ENCODE peak calls at places on chromosomes 3 and 15, in eight cellular contexts. T is mesendoderm; I is CD8-positive, alpha-beta T cell; L is GM23248; H is esophagus squamous epithelium; N is effector memory CD4-positive, alpha-beta T cell; Z is fibroblast of pulmonary artery; P is GM12865. Y is an unnamed sample.

GRCh38 chr3:16528581-16528993 is 15.1 kb upstream of the RFTN1 start:
- DNase-seq in T (no peak), I (no peak), L (peak), H (no peak), N (no peak), Z (no peak), P (no peak), Y (no peak)

GRCh38 chr3:122621112-122621511 is 43.7 kb downstream of the PARP15 start:
- DNase-seq in T (no peak), I (no peak), L (no peak), H (no peak), N (no peak), Z (no peak), P (peak), Y (no peak)

GRCh38 chr15:92665100-92665555 is 9.6 kb upstream of the FAM174B start:
- DNase-seq in T (peak), I (no peak), L (peak), H (no peak), N (no peak), Z (peak), P (peak), Y (no peak)

GRCh38 chr3:64094713-64095079 is 71.4 kb upstream of the PSMD6 start:
- DNase-seq in T (peak), I (no peak), L (no peak), H (no peak), N (no peak), Z (no peak), P (no peak), Y (peak)

GRCh38 chr3:177597325-177598109 is 400.2 kb upstream of the TBL1XR1 start:
- DNase-seq in T (no peak), I (peak), L (peak), H (no peak), N (peak), Z (peak), P (peak), Y (no peak)

GRCh38 chr3:177705976-177706866 is 508.9 kb upstream of the TBL1XR1 start:
- DNase-seq in T (no peak), I (no peak), L (no peak), H (no peak), N (no peak), Z (no peak), P (no peak), Y (no peak)

GRCh38 chr3:118941236-118941635 is 93.4 kb downstream of the IGSF11 start:
- DNase-seq in T (no peak), I (no peak), L (no peak), H (no peak), N (no peak), Z (no peak), P (no peak), Y (no peak)

GRCh38 chr15:33204087-33204486 is 9.6 kb upstream of the FMN1 start:
- DNase-seq in T (no peak), I (no peak), L (no peak), H (no peak), N (no peak), Z (no peak), P (no peak), Y (no peak)

GRCh38 chr3:13285007-13285567 is 135.0 kb downstream of the NUP210 start:
- DNase-seq in T (no peak), I (no peak), L (no peak), H (no peak), N (no peak), Z (no peak), P (no peak), Y (no peak)

DNA sequence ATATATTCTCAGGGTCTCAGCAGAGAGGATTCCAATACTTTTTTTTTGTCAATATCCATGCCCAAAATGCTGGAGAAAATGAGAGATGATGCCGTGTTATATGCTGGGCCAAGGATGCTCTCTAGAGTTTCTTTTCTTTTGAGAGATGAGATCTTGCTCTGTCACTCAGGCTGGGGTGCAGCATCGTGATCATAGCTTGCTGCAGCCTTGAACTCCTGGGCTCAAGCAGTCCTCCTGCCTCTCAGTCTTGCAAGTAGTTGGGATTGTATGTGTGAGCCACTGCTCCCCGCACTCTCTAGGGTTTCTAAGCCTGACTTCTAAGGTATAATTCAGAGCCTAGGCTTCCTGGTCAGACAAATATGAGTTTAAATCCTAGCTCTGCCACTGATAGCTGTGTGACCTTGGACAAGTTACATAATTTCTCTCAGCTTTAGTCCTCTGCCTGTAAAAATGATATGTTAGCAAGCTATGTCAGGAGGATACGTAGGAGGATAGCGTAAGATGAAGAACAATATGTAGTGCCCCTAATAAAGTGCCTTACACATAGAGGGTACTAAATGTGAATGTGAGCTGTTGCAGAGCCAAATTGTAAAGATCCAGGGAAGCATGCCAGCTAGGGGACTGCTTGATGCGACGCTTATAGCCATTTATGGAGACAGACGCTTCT is 7.3 kb downstream of the STARD9 start:
- DNase-seq in T (no peak), I (no peak), L (no peak), H (no peak), N (no peak), Z (no peak), P (no peak), Y (no peak)
- H3K4me3 ChIP-seq in T (no peak), I (no peak), L (no peak), H (peak), N (no peak), Z (no peak), P (no peak), Y (no peak)

DNA sequence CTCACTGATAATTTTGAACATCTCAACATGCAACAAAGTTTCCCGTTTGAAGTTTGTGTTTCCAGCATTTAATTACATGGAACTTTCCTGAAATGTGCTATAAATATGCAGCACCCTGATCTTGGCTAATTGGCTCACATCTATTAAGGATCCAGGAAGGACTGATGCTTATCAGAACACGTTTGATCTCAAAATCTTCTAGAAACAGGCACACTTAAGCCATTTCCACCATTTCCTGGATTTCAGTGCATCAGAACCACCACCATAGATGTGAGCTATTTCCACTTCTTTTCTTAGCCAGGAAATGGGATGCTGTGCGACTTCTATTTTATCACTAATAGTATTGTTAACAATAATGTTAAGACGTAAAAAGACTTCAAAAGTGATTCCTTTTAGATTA is 228.9 kb downstream of the FEZF2 start:
- DNase-seq in T (no peak), I (no peak), L (no peak), H (no peak), N (no peak), Z (no peak), P (no peak), Y (no peak)
- H3K4me3 ChIP-seq in T (no peak), I (no peak), L (no peak), H (no peak), N (no peak), Z (no peak), P (no peak), Y (no peak)

GRCh38 chr3:49781415-49782199 is 4.7 kb downstream of the IP6K1 start:
- DNase-seq in T (no peak), I (no peak), L (no peak), H (no peak), N (no peak), Z (no peak), P (no peak), Y (no peak)

GRCh38 chr3:49775538-49775937 is 10.8 kb downstream of the IP6K1 start:
- DNase-seq in T (no peak), I (no peak), L (no peak), H (no peak), N (no peak), Z (no peak), P (no peak), Y (no peak)

GRCh38 chr3:49780080-49780967 is 6.0 kb downstream of the IP6K1 start:
- DNase-seq in T (no peak), I (no peak), L (no peak), H (no peak), N (no peak), Z (no peak), P (no peak), Y (no peak)

DNA sequence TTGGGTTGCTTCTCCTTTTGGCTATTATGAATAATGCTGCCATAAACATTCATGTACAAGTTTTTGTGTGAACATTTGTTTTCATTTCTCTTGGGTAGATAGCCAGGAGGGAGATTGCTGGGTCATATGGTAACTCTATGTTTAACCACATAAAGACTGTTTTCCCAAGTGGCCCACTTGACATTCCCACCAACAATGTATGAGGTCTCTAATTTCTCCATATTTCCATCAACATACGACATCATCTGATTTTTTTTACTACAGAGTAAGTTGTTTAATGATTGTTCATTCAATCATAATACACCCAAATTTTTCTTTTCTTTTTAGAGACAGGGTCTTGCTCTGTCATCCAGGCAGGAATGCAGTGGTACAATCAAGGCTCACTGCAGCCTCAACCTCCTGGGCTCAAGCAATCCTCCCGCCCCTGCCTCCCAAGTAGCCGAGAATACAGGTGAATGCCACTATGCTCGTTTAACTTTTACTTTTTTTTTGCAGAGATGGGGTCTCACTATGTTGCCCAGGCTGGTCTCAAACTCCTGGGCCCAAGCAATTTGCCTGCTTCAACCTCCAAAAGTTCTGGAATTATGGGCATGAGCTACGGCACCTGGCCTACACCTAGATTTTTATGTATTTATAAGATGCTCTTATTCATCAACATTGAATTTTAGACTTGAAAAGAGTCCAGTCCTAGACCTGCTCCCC is 6.8 kb downstream of the IP6K1 start:
- DNase-seq in T (no peak), I (no peak), L (no peak), H (no peak), N (no peak), Z (no peak), P (no peak), Y (no peak)
- H3K4me3 ChIP-seq in T (no peak), I (no peak), L (no peak), H (no peak), N (no peak), Z (no peak), P (no peak), Y (no peak)

DNA sequence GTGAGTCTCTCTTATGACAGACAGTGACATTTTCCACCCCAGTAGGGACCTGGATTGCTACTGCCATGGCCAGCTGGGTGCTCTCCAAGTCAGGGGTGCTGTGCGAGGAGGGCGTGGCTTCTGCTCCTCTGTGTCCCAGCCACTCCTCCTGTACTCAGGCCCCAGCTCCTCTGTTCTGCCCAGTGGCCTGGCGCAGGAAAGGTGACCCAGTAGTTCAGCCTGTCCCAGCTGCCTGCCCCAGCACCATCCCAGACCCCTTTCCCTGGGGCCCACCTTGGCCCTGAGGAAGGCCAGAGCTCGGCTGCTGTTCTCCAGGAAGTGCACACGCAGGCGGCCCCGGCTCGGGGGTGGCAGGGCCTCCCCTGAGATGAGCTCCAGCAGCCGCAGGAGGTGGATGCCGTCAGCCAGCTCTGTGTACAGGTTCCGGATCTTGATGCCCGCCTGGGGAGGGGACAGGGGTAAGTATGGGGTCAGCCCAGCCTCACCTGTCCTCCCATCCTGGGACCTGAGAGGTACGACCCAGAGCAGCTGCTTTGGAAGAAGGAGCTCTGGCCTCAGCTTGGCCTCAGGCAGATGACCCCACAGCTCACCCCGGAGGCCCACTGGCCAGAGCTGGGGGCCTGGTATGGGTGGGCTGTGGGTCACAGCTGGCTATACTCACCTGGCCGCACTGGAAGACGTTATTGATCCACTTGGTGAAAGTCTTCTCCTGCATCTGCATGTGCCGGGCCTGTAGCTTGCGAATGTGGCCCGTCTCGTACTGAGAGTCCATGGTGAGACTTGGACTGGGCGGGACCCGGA is 1.0 kb downstream of the SPTBN5 start:
- DNase-seq in T (no peak), I (peak), L (no peak), H (no peak), N (peak), Z (no peak), P (no peak), Y (peak)
- H3K4me3 ChIP-seq in T (no peak), I (peak), L (no peak), H (peak), N (peak), Z (no peak), P (no peak), Y (no peak)

GRCh38 chr15:96046620-96047240 is 283.8 kb upstream of the NR2F2 start:
- DNase-seq in T (peak), I (no peak), L (peak), H (no peak), N (no peak), Z (no peak), P (no peak), Y (no peak)
- H3K4me3 ChIP-seq in T (no peak), I (no peak), L (peak), H (no peak), N (no peak), Z (peak), P (no peak), Y (no peak)

GRCh38 chr3:184275961-184276910 is at the start of gene ECE2:
- DNase-seq in T (no peak), I (no peak), L (peak), H (no peak), N (no peak), Z (no peak), P (no peak), Y (peak)
- H3K4me3 ChIP-seq in T (no peak), I (no peak), L (peak), H (peak), N (no peak), Z (no peak), P (no peak), Y (peak)